ENCODE peak calls at places on chromosomes 2 and 18, in nine cellular contexts. One of them, this sample, is unnamed.

GRCh38 chr2:23939054-23939436 is 1.2 kb upstream of the UBXN2A start:
- DNase-seq in NB4: no peak
- DNase-seq in keratinocyte: no peak
- DNase-seq in astrocyte of the cerebellum: no peak
- DNase-seq in AG10803: peak
- DNase-seq in IMR-90: peak
- DNase-seq in left ventricle myocardium inferior: no peak
- DNase-seq in neural progenitor cell: no peak
- DNase-seq in endodermal cell: no peak
- DNase-seq in this sample: no peak

GRCh38 chr18:37261988-37262387 is 303.6 kb downstream of the CELF4 start:
- DNase-seq in NB4: no peak
- DNase-seq in keratinocyte: no peak
- DNase-seq in astrocyte of the cerebellum: no peak
- DNase-seq in AG10803: no peak
- DNase-seq in IMR-90: no peak
- DNase-seq in left ventricle myocardium inferior: no peak
- DNase-seq in neural progenitor cell: no peak
- DNase-seq in endodermal cell: no peak
- DNase-seq in this sample: no peak

GRCh38 chr2:240728827-240729226 is 37.2 kb downstream of the AQP12A start:
- DNase-seq in NB4: no peak
- DNase-seq in keratinocyte: no peak
- DNase-seq in astrocyte of the cerebellum: no peak
- DNase-seq in AG10803: no peak
- DNase-seq in IMR-90: peak
- DNase-seq in left ventricle myocardium inferior: no peak
- DNase-seq in neural progenitor cell: no peak
- DNase-seq in endodermal cell: no peak
- DNase-seq in this sample: no peak

GRCh38 chr2:240325006-240325653 is 110.3 kb upstream of the GPC1 start:
- DNase-seq in NB4: no peak
- DNase-seq in keratinocyte: no peak
- DNase-seq in astrocyte of the cerebellum: no peak
- DNase-seq in AG10803: no peak
- DNase-seq in IMR-90: no peak
- DNase-seq in left ventricle myocardium inferior: no peak
- DNase-seq in neural progenitor cell: no peak
- DNase-seq in endodermal cell: no peak
- DNase-seq in this sample: no peak

GRCh38 chr2:83364264-83364663 is 1094.8 kb downstream of the SUCLG1 start:
- DNase-seq in NB4: no peak
- DNase-seq in keratinocyte: no peak
- DNase-seq in astrocyte of the cerebellum: no peak
- DNase-seq in AG10803: peak
- DNase-seq in IMR-90: no peak
- DNase-seq in left ventricle myocardium inferior: no peak
- DNase-seq in neural progenitor cell: no peak
- DNase-seq in endodermal cell: no peak
- DNase-seq in this sample: no peak

GRCh38 chr2:18083806-18084205 is 205.3 kb downstream of the KCNS3 start:
- DNase-seq in NB4: no peak
- DNase-seq in keratinocyte: no peak
- DNase-seq in astrocyte of the cerebellum: no peak
- DNase-seq in AG10803: no peak
- DNase-seq in IMR-90: no peak
- DNase-seq in left ventricle myocardium inferior: no peak
- DNase-seq in neural progenitor cell: no peak
- DNase-seq in endodermal cell: no peak
- DNase-seq in this sample: no peak

GRCh38 chr2:203971236-203971635 is 34.7 kb downstream of the ICOS start:
- DNase-seq in NB4: no peak
- DNase-seq in keratinocyte: no peak
- DNase-seq in astrocyte of the cerebellum: no peak
- DNase-seq in AG10803: no peak
- DNase-seq in IMR-90: no peak
- DNase-seq in left ventricle myocardium inferior: no peak
- DNase-seq in neural progenitor cell: no peak
- DNase-seq in endodermal cell: no peak
- DNase-seq in this sample: no peak

GRCh38 chr18:28588884-28589549 is 412.1 kb upstream of the CDH2 start:
- DNase-seq in NB4: no peak
- DNase-seq in keratinocyte: no peak
- DNase-seq in astrocyte of the cerebellum: peak
- DNase-seq in AG10803: peak
- DNase-seq in IMR-90: peak
- DNase-seq in left ventricle myocardium inferior: no peak
- DNase-seq in neural progenitor cell: no peak
- DNase-seq in endodermal cell: no peak
- DNase-seq in this sample: no peak

GRCh38 chr18:32742620-32743019 is 30.2 kb downstream of the KLHL14 start:
- DNase-seq in NB4: no peak
- DNase-seq in keratinocyte: no peak
- DNase-seq in astrocyte of the cerebellum: no peak
- DNase-seq in AG10803: no peak
- DNase-seq in IMR-90: no peak
- DNase-seq in left ventricle myocardium inferior: no peak
- DNase-seq in neural progenitor cell: peak
- DNase-seq in endodermal cell: peak
- DNase-seq in this sample: no peak

GRCh38 chr18:1306641-1307040 is 402.0 kb downstream of the ADCYAP1 start:
- DNase-seq in NB4: no peak
- DNase-seq in keratinocyte: no peak
- DNase-seq in astrocyte of the cerebellum: no peak
- DNase-seq in AG10803: no peak
- DNase-seq in IMR-90: no peak
- DNase-seq in left ventricle myocardium inferior: no peak
- DNase-seq in neural progenitor cell: no peak
- DNase-seq in endodermal cell: no peak
- DNase-seq in this sample: no peak

GRCh38 chr2:164542584-164543021 is 78.7 kb downstream of the GRB14 start:
- DNase-seq in NB4: no peak
- DNase-seq in keratinocyte: peak
- DNase-seq in astrocyte of the cerebellum: peak
- DNase-seq in AG10803: peak
- DNase-seq in IMR-90: peak
- DNase-seq in left ventricle myocardium inferior: no peak
- DNase-seq in neural progenitor cell: no peak
- DNase-seq in endodermal cell: no peak
- DNase-seq in this sample: peak

GRCh38 chr2:196046123-196046917 is 22.3 kb downstream of the DNAH7 start:
- DNase-seq in NB4: no peak
- DNase-seq in keratinocyte: no peak
- DNase-seq in astrocyte of the cerebellum: no peak
- DNase-seq in AG10803: no peak
- DNase-seq in IMR-90: peak
- DNase-seq in left ventricle myocardium inferior: no peak
- DNase-seq in neural progenitor cell: no peak
- DNase-seq in endodermal cell: no peak
- DNase-seq in this sample: peak

GRCh38 chr2:197075754-197076337 is 149.3 kb upstream of the PGAP1 start:
- DNase-seq in NB4: peak
- DNase-seq in keratinocyte: no peak
- DNase-seq in astrocyte of the cerebellum: no peak
- DNase-seq in AG10803: no peak
- DNase-seq in IMR-90: no peak
- DNase-seq in left ventricle myocardium inferior: no peak
- DNase-seq in neural progenitor cell: peak
- DNase-seq in endodermal cell: peak
- DNase-seq in this sample: peak
- TF ChIP-seq CTCF in NB4: peak
- TF ChIP-seq CTCF in keratinocyte: peak
- TF ChIP-seq CTCF in astrocyte of the cerebellum: peak
- TF ChIP-seq CTCF in AG10803: peak
- TF ChIP-seq CTCF in IMR-90: peak
- TF ChIP-seq CTCF in left ventricle myocardium inferior: no peak
- TF ChIP-seq CTCF in neural progenitor cell: peak
- TF ChIP-seq CTCF in endodermal cell: peak
- TF ChIP-seq CTCF in this sample: peak

DNA sequence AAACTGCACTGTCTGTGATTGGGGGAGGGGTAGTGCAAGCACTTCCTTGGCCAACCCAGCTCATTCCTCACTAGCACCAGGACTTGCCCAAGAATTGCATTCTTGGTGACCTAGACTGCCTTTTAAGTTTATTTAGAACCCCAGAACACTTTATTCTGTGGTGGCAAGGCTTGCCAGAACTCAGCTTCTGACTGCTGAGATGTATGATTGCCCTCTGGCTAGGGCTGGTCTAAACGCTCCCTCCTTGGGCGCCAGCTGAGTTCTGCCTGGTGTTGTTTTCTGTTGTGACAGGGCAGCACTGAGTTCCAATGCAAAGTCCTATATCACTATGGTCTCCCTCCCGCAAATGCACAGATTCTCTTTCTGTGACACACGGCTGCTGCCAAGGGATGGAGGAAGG is 247.7 kb downstream of the ZNF385B start:
- DNase-seq in NB4: no peak
- DNase-seq in keratinocyte: peak
- DNase-seq in astrocyte of the cerebellum: no peak
- DNase-seq in AG10803: peak
- DNase-seq in IMR-90: peak
- DNase-seq in left ventricle myocardium inferior: no peak
- DNase-seq in neural progenitor cell: no peak
- DNase-seq in endodermal cell: no peak
- DNase-seq in this sample: peak
- H3K4me3 ChIP-seq in NB4: no peak
- H3K4me3 ChIP-seq in keratinocyte: peak
- H3K4me3 ChIP-seq in astrocyte of the cerebellum: no peak
- H3K4me3 ChIP-seq in AG10803: no peak
- H3K4me3 ChIP-seq in IMR-90: no peak
- H3K4me3 ChIP-seq in left ventricle myocardium inferior: no peak
- H3K4me3 ChIP-seq in neural progenitor cell: no peak
- H3K4me3 ChIP-seq in endodermal cell: no peak
- H3K4me3 ChIP-seq in this sample: no peak

GRCh38 chr18:79578396-79579260 is 101.0 kb upstream of the CTDP1 start:
- DNase-seq in NB4: no peak
- DNase-seq in keratinocyte: no peak
- DNase-seq in astrocyte of the cerebellum: no peak
- DNase-seq in AG10803: no peak
- DNase-seq in IMR-90: no peak
- DNase-seq in left ventricle myocardium inferior: no peak
- DNase-seq in neural progenitor cell: no peak
- DNase-seq in endodermal cell: peak
- DNase-seq in this sample: no peak

GRCh38 chr18:79575891-79576685 is 103.5 kb upstream of the CTDP1 start:
- DNase-seq in NB4: no peak
- DNase-seq in keratinocyte: no peak
- DNase-seq in astrocyte of the cerebellum: no peak
- DNase-seq in AG10803: peak
- DNase-seq in IMR-90: peak
- DNase-seq in left ventricle myocardium inferior: peak
- DNase-seq in neural progenitor cell: no peak
- DNase-seq in endodermal cell: peak
- DNase-seq in this sample: peak

GRCh38 chr18:79574938-79575525 is 104.6 kb upstream of the CTDP1 start:
- DNase-seq in NB4: peak
- DNase-seq in keratinocyte: no peak
- DNase-seq in astrocyte of the cerebellum: no peak
- DNase-seq in AG10803: no peak
- DNase-seq in IMR-90: no peak
- DNase-seq in left ventricle myocardium inferior: no peak
- DNase-seq in neural progenitor cell: no peak
- DNase-seq in endodermal cell: peak
- DNase-seq in this sample: no peak

GRCh38 chr18:79577451-79578395 is 101.9 kb upstream of the CTDP1 start:
- DNase-seq in NB4: peak
- DNase-seq in keratinocyte: no peak
- DNase-seq in astrocyte of the cerebellum: no peak
- DNase-seq in AG10803: no peak
- DNase-seq in IMR-90: peak
- DNase-seq in left ventricle myocardium inferior: peak
- DNase-seq in neural progenitor cell: no peak
- DNase-seq in endodermal cell: peak
- DNase-seq in this sample: no peak

GRCh38 chr18:79576686-79577351 is 102.8 kb upstream of the CTDP1 start:
- DNase-seq in NB4: no peak
- DNase-seq in keratinocyte: no peak
- DNase-seq in astrocyte of the cerebellum: no peak
- DNase-seq in AG10803: peak
- DNase-seq in IMR-90: peak
- DNase-seq in left ventricle myocardium inferior: peak
- DNase-seq in neural progenitor cell: no peak
- DNase-seq in endodermal cell: peak
- DNase-seq in this sample: no peak
- TF ChIP-seq CTCF in NB4: no peak
- TF ChIP-seq CTCF in keratinocyte: no peak
- TF ChIP-seq CTCF in astrocyte of the cerebellum: no peak
- TF ChIP-seq CTCF in AG10803: no peak
- TF ChIP-seq CTCF in IMR-90: no peak
- TF ChIP-seq CTCF in left ventricle myocardium inferior: peak
- TF ChIP-seq CTCF in neural progenitor cell: no peak
- TF ChIP-seq CTCF in endodermal cell: no peak
- TF ChIP-seq CTCF in this sample: no peak

DNA sequence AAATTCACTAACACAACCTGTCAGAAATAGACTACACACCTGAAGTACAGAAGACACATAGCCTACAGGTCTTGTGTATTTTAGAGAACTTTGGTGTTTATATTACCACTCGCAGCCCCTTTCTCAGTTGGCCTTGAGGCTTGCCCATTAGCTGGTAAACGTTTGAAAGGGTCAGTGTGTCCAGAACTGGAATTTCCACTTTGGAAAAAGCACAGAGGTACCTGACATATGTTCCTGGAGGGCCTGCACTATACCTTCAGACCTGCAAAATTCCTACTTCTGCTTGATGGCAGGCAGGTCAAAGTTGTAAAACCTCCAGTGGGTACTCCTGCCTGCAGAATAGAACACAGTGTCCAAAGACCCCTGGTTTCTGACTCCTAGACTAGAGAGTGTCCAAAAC is 3.0 kb downstream of the KCTD1 start:
- DNase-seq in NB4: no peak
- DNase-seq in keratinocyte: no peak
- DNase-seq in astrocyte of the cerebellum: no peak
- DNase-seq in AG10803: no peak
- DNase-seq in IMR-90: no peak
- DNase-seq in left ventricle myocardium inferior: no peak
- DNase-seq in neural progenitor cell: no peak
- DNase-seq in endodermal cell: no peak
- DNase-seq in this sample: no peak
- H3K4me3 ChIP-seq in NB4: no peak
- H3K4me3 ChIP-seq in keratinocyte: peak
- H3K4me3 ChIP-seq in astrocyte of the cerebellum: peak
- H3K4me3 ChIP-seq in AG10803: no peak
- H3K4me3 ChIP-seq in IMR-90: no peak
- H3K4me3 ChIP-seq in left ventricle myocardium inferior: peak
- H3K4me3 ChIP-seq in neural progenitor cell: peak
- H3K4me3 ChIP-seq in endodermal cell: no peak
- H3K4me3 ChIP-seq in this sample: peak

DNA sequence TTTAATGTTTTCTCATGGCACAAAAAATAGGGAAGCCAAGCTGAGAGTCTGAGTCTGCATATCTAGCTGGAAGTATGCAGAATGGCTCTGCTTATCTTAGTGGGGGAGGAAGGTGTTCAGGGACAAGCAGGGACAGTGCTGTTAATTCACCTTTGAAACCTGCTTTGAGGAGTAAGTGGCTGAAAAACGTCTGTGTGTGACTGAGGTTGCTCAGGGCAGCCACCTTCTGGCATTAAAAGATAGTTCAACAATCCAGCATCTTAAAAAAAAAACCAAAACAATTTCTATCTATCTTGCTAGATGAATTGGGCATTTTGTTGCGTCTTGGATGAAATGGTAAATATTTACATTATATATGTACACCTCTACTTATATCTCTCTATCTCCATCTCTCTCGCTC is 2.0 kb upstream of the TRPM8 start:
- DNase-seq in NB4: no peak
- DNase-seq in keratinocyte: no peak
- DNase-seq in astrocyte of the cerebellum: no peak
- DNase-seq in AG10803: no peak
- DNase-seq in IMR-90: peak
- DNase-seq in left ventricle myocardium inferior: no peak
- DNase-seq in neural progenitor cell: peak
- DNase-seq in endodermal cell: no peak
- DNase-seq in this sample: peak
- TF ChIP-seq CTCF in NB4: peak
- TF ChIP-seq CTCF in keratinocyte: peak
- TF ChIP-seq CTCF in astrocyte of the cerebellum: peak
- TF ChIP-seq CTCF in AG10803: no peak
- TF ChIP-seq CTCF in IMR-90: peak
- TF ChIP-seq CTCF in left ventricle myocardium inferior: no peak
- TF ChIP-seq CTCF in neural progenitor cell: peak
- TF ChIP-seq CTCF in endodermal cell: peak
- TF ChIP-seq CTCF in this sample: peak

This sample was measured in epithelial cell of esophagus.